ENCODE peak calls at places on chromosomes 1 and 21, in nine cellular contexts. One of them, this sample, is unnamed.

GRCh38 chr1:48080343-48081255 is 83.4 kb upstream of the TRABD2B start:
- DNase-seq in brain microvascular endothelial cell: no peak
- DNase-seq in CD8-positive, alpha-beta memory T cell: no peak
- DNase-seq in HepG2: no peak
- DNase-seq in keratinocyte: no peak
- DNase-seq in heart left ventricle: no peak
- DNase-seq in left lung: no peak
- DNase-seq in body of pancreas: no peak
- DNase-seq in endothelial cell of umbilical vein: no peak
- DNase-seq in this sample: no peak

GRCh38 chr1:66177483-66177882 is 356.5 kb upstream of the SGIP1 start:
- DNase-seq in brain microvascular endothelial cell: no peak
- DNase-seq in CD8-positive, alpha-beta memory T cell: no peak
- DNase-seq in HepG2: peak; percentile 4
- DNase-seq in keratinocyte: no peak
- DNase-seq in heart left ventricle: no peak
- DNase-seq in left lung: no peak
- DNase-seq in body of pancreas: no peak
- DNase-seq in endothelial cell of umbilical vein: no peak
- DNase-seq in this sample: no peak

GRCh38 chr21:34243562-34243961 is 120.2 kb upstream of the KCNE2 start:
- DNase-seq in brain microvascular endothelial cell: no peak
- DNase-seq in CD8-positive, alpha-beta memory T cell: no peak
- DNase-seq in HepG2: peak; percentile 5
- DNase-seq in keratinocyte: no peak
- DNase-seq in heart left ventricle: no peak
- DNase-seq in left lung: no peak
- DNase-seq in body of pancreas: peak; percentile 40
- DNase-seq in endothelial cell of umbilical vein: peak; percentile 31
- DNase-seq in this sample: no peak

GRCh38 chr1:20873311-20873710 is 86.2 kb upstream of the HP1BP3 start:
- DNase-seq in brain microvascular endothelial cell: no peak
- DNase-seq in CD8-positive, alpha-beta memory T cell: no peak
- DNase-seq in HepG2: no peak
- DNase-seq in keratinocyte: no peak
- DNase-seq in heart left ventricle: no peak
- DNase-seq in left lung: no peak
- DNase-seq in body of pancreas: no peak
- DNase-seq in endothelial cell of umbilical vein: no peak
- DNase-seq in this sample: no peak

GRCh38 chr1:185681034-185681633 is 53.1 kb upstream of the HMCN1 start:
- DNase-seq in brain microvascular endothelial cell: peak; percentile 42
- DNase-seq in CD8-positive, alpha-beta memory T cell: no peak
- DNase-seq in HepG2: peak; percentile 50
- DNase-seq in keratinocyte: no peak
- DNase-seq in heart left ventricle: peak; percentile 25
- DNase-seq in left lung: no peak
- DNase-seq in body of pancreas: peak; percentile 42
- DNase-seq in endothelial cell of umbilical vein: peak; percentile 64
- DNase-seq in this sample: no peak

GRCh38 chr1:206992815-206993214 is 22.6 kb upstream of the FCAMR start:
- DNase-seq in brain microvascular endothelial cell: no peak
- DNase-seq in CD8-positive, alpha-beta memory T cell: no peak
- DNase-seq in HepG2: peak; percentile 19
- DNase-seq in keratinocyte: no peak
- DNase-seq in heart left ventricle: no peak
- DNase-seq in left lung: no peak
- DNase-seq in body of pancreas: peak; percentile 31
- DNase-seq in endothelial cell of umbilical vein: no peak
- DNase-seq in this sample: no peak

GRCh38 chr1:8408151-8408839 is 90.4 kb downstream of the SLC45A1 start:
- DNase-seq in brain microvascular endothelial cell: peak; percentile 74
- DNase-seq in CD8-positive, alpha-beta memory T cell: no peak
- DNase-seq in HepG2: no peak
- DNase-seq in keratinocyte: no peak
- DNase-seq in heart left ventricle: peak; percentile 83
- DNase-seq in left lung: no peak
- DNase-seq in body of pancreas: peak; percentile 87
- DNase-seq in endothelial cell of umbilical vein: peak; percentile 89
- DNase-seq in this sample: no peak

GRCh38 chr1:159866066-159866465 is 3.6 kb upstream of the VSIG8 start:
- DNase-seq in brain microvascular endothelial cell: no peak
- DNase-seq in CD8-positive, alpha-beta memory T cell: no peak
- DNase-seq in HepG2: no peak
- DNase-seq in keratinocyte: no peak
- DNase-seq in heart left ventricle: no peak
- DNase-seq in left lung: no peak
- DNase-seq in body of pancreas: no peak
- DNase-seq in endothelial cell of umbilical vein: no peak
- DNase-seq in this sample: no peak

GRCh38 chr1:65795311-65795710 is 2.6 kb downstream of the PDE4B start:
- DNase-seq in brain microvascular endothelial cell: no peak
- DNase-seq in CD8-positive, alpha-beta memory T cell: no peak
- DNase-seq in HepG2: no peak
- DNase-seq in keratinocyte: no peak
- DNase-seq in heart left ventricle: no peak
- DNase-seq in left lung: no peak
- DNase-seq in body of pancreas: no peak
- DNase-seq in endothelial cell of umbilical vein: no peak
- DNase-seq in this sample: no peak

GRCh38 chr1:231020139-231020601 is 19.9 kb downstream of the FAM89A start:
- DNase-seq in brain microvascular endothelial cell: peak; percentile 20
- DNase-seq in CD8-positive, alpha-beta memory T cell: no peak
- DNase-seq in HepG2: no peak
- DNase-seq in keratinocyte: peak; percentile 89
- DNase-seq in heart left ventricle: no peak
- DNase-seq in left lung: no peak
- DNase-seq in body of pancreas: no peak
- DNase-seq in endothelial cell of umbilical vein: no peak
- DNase-seq in this sample: no peak

GRCh38 chr1:50422946-50423669 is at the start of gene DMRTA2:
- DNase-seq in brain microvascular endothelial cell: no peak
- DNase-seq in CD8-positive, alpha-beta memory T cell: no peak
- DNase-seq in HepG2: no peak
- DNase-seq in keratinocyte: no peak
- DNase-seq in heart left ventricle: no peak
- DNase-seq in left lung: no peak
- DNase-seq in body of pancreas: no peak
- DNase-seq in endothelial cell of umbilical vein: peak; percentile 46
- DNase-seq in this sample: no peak
- H3K27me3 ChIP-seq in brain microvascular endothelial cell: peaks cover 97% of the 10 kb centered on the region
- H3K27me3 ChIP-seq in CD8-positive, alpha-beta memory T cell: peaks cover 55% of the 10 kb centered on the region
- H3K27me3 ChIP-seq in HepG2: peaks cover 80% of the 10 kb centered on the region
- H3K27me3 ChIP-seq in keratinocyte: peaks cover 100% of the 10 kb centered on the region
- H3K27me3 ChIP-seq in heart left ventricle: peaks cover 94% of the 10 kb centered on the region
- H3K27me3 ChIP-seq in left lung: peaks cover 100% of the 10 kb centered on the region
- H3K27me3 ChIP-seq in body of pancreas: peaks cover 78% of the 10 kb centered on the region
- H3K27me3 ChIP-seq in endothelial cell of umbilical vein: peaks cover 84% of the 10 kb centered on the region
- H3K27me3 ChIP-seq in this sample: peaks cover 69% of the 10 kb centered on the region

GRCh38 chr1:145962157-145963102 is 1.9 kb downstream of the ANKRD34A start:
- DNase-seq in brain microvascular endothelial cell: no peak
- DNase-seq in CD8-positive, alpha-beta memory T cell: no peak
- DNase-seq in HepG2: no peak
- DNase-seq in keratinocyte: no peak
- DNase-seq in heart left ventricle: peak; percentile 61
- DNase-seq in left lung: peak; percentile 84
- DNase-seq in body of pancreas: no peak
- DNase-seq in endothelial cell of umbilical vein: no peak
- DNase-seq in this sample: no peak
- H3K27me3 ChIP-seq in brain microvascular endothelial cell: no peaks in the 10 kb centered on the region
- H3K27me3 ChIP-seq in CD8-positive, alpha-beta memory T cell: no peaks in the 10 kb centered on the region
- H3K27me3 ChIP-seq in HepG2: peaks cover 30% of the 10 kb centered on the region
- H3K27me3 ChIP-seq in keratinocyte: peaks cover 2% of the 10 kb centered on the region
- H3K27me3 ChIP-seq in heart left ventricle: no peaks in the 10 kb centered on the region
- H3K27me3 ChIP-seq in left lung: peaks cover 29% of the 10 kb centered on the region
- H3K27me3 ChIP-seq in body of pancreas: no peaks in the 10 kb centered on the region
- H3K27me3 ChIP-seq in endothelial cell of umbilical vein: no peaks in the 10 kb centered on the region
- H3K27me3 ChIP-seq in this sample: no peaks in the 10 kb centered on the region

GRCh38 chr1:3983181-3983580 is 83.1 kb upstream of the C1orf174 start:
- DNase-seq in brain microvascular endothelial cell: no peak
- DNase-seq in CD8-positive, alpha-beta memory T cell: no peak
- DNase-seq in HepG2: no peak
- DNase-seq in keratinocyte: no peak
- DNase-seq in heart left ventricle: no peak
- DNase-seq in left lung: no peak
- DNase-seq in body of pancreas: no peak
- DNase-seq in endothelial cell of umbilical vein: no peak
- DNase-seq in this sample: no peak

GRCh38 chr1:3978928-3979325 is 78.9 kb upstream of the C1orf174 start:
- DNase-seq in brain microvascular endothelial cell: no peak
- DNase-seq in CD8-positive, alpha-beta memory T cell: no peak
- DNase-seq in HepG2: no peak
- DNase-seq in keratinocyte: no peak
- DNase-seq in heart left ventricle: no peak
- DNase-seq in left lung: no peak
- DNase-seq in body of pancreas: no peak
- DNase-seq in endothelial cell of umbilical vein: no peak
- DNase-seq in this sample: no peak

GRCh38 chr1:3978196-3978927 is 78.3 kb upstream of the C1orf174 start:
- DNase-seq in brain microvascular endothelial cell: no peak
- DNase-seq in CD8-positive, alpha-beta memory T cell: no peak
- DNase-seq in HepG2: no peak
- DNase-seq in keratinocyte: no peak
- DNase-seq in heart left ventricle: no peak
- DNase-seq in left lung: no peak
- DNase-seq in body of pancreas: no peak
- DNase-seq in endothelial cell of umbilical vein: no peak
- DNase-seq in this sample: no peak

GRCh38 chr1:3981746-3982505 is 81.9 kb upstream of the C1orf174 start:
- DNase-seq in brain microvascular endothelial cell: no peak
- DNase-seq in CD8-positive, alpha-beta memory T cell: no peak
- DNase-seq in HepG2: no peak
- DNase-seq in keratinocyte: no peak
- DNase-seq in heart left ventricle: no peak
- DNase-seq in left lung: no peak
- DNase-seq in body of pancreas: peak; percentile 10
- DNase-seq in endothelial cell of umbilical vein: no peak
- DNase-seq in this sample: no peak

DNA sequence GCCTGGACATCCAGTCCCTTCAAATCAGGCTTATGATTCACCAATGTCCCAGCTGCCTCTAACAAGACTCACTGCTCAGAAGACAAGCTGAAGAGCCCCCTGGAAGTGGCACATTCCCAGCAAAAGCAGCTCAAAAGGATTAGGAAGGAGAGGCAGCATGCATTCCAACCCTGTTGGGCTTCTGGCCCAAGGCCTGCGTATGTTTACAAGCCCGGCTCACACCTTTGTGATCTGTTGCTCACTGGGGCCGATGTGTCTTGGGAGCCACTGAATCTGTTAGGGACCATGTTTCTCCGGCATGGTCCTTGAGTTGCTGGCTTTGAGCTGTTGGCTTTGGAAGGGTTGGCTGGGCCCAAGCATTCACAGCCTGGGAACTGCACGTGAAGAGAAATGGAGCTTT is 81.2 kb upstream of the C1orf174 start:
- DNase-seq in brain microvascular endothelial cell: no peak
- DNase-seq in CD8-positive, alpha-beta memory T cell: no peak
- DNase-seq in HepG2: no peak
- DNase-seq in keratinocyte: no peak
- DNase-seq in heart left ventricle: no peak
- DNase-seq in left lung: no peak
- DNase-seq in body of pancreas: no peak
- DNase-seq in endothelial cell of umbilical vein: no peak
- DNase-seq in this sample: no peak
- H3K27me3 ChIP-seq in brain microvascular endothelial cell: no peaks in the 10 kb centered on the region
- H3K27me3 ChIP-seq in CD8-positive, alpha-beta memory T cell: no peaks in the 10 kb centered on the region
- H3K27me3 ChIP-seq in HepG2: peaks cover 59% of the 10 kb centered on the region
- H3K27me3 ChIP-seq in keratinocyte: no peaks in the 10 kb centered on the region
- H3K27me3 ChIP-seq in heart left ventricle: peaks cover 4% of the 10 kb centered on the region
- H3K27me3 ChIP-seq in left lung: peaks cover 60% of the 10 kb centered on the region
- H3K27me3 ChIP-seq in body of pancreas: no peaks in the 10 kb centered on the region
- H3K27me3 ChIP-seq in endothelial cell of umbilical vein: no peaks in the 10 kb centered on the region
- H3K27me3 ChIP-seq in this sample: no peaks in the 10 kb centered on the region

GRCh38 chr1:3089490-3089889 is 20.5 kb downstream of the PRDM16 start:
- DNase-seq in brain microvascular endothelial cell: no peak
- DNase-seq in CD8-positive, alpha-beta memory T cell: no peak
- DNase-seq in HepG2: no peak
- DNase-seq in keratinocyte: no peak
- DNase-seq in heart left ventricle: no peak
- DNase-seq in left lung: no peak
- DNase-seq in body of pancreas: no peak
- DNase-seq in endothelial cell of umbilical vein: no peak
- DNase-seq in this sample: no peak
- H3K27me3 ChIP-seq in brain microvascular endothelial cell: no peaks in the 10 kb centered on the region
- H3K27me3 ChIP-seq in CD8-positive, alpha-beta memory T cell: no peaks in the 10 kb centered on the region
- H3K27me3 ChIP-seq in HepG2: peaks cover 5% of the 10 kb centered on the region
- H3K27me3 ChIP-seq in keratinocyte: no peaks in the 10 kb centered on the region
- H3K27me3 ChIP-seq in heart left ventricle: no peaks in the 10 kb centered on the region
- H3K27me3 ChIP-seq in left lung: peaks cover 46% of the 10 kb centered on the region
- H3K27me3 ChIP-seq in body of pancreas: no peaks in the 10 kb centered on the region
- H3K27me3 ChIP-seq in endothelial cell of umbilical vein: no peaks in the 10 kb centered on the region
- H3K27me3 ChIP-seq in this sample: no peaks in the 10 kb centered on the region